ENCODE peak calls at places on chromosomes 1 and 21, in ten cellular contexts. X is neural progenitor cell, T is GM20000, A is left lung, N is foreskin fibroblast, D is HepG2, J is endodermal cell, O is MM.1S, H is thyroid gland, K is fibroblast of lung. M is an unnamed sample.

GRCh38 chr1:37475380-37476086 is 1.2 kb downstream of the ZC3H12A start:
- DNase-seq in H (no peak), N (no peak), X (no peak), A (peak; percentile 34), K (no peak), T (no peak), J (no peak), O (no peak), D (no peak), M (no peak)

GRCh38 chr1:90718411-90719320 is 1.6 kb upstream of the BARHL2 start:
- DNase-seq in J (peak; percentile 85), K (no peak), D (no peak), X (peak; percentile 76), A (no peak), O (no peak), N (no peak), H (no peak), T (peak; percentile 36), M (peak; percentile 44)

GRCh38 chr1:229005556-229005955 is 265.4 kb upstream of the RAB4A start:
- DNase-seq in H (no peak), D (no peak), J (no peak), A (no peak), K (no peak), X (no peak), N (no peak), O (no peak), T (no peak), M (no peak)

GRCh38 chr1:80632284-80632683 is 1168.5 kb upstream of the ADGRL2 start:
- DNase-seq in D (no peak), K (no peak), T (no peak), O (no peak), J (no peak), A (no peak), N (no peak), X (no peak), H (no peak), M (no peak)

GRCh38 chr1:91245437-91245836 is 159.2 kb downstream of the HFM1 start:
- DNase-seq in O (no peak), D (no peak), X (peak; percentile 16), J (no peak), N (no peak), A (no peak), T (no peak), H (no peak), K (no peak), M (no peak)

GRCh38 chr1:203038891-203039608 is 12.8 kb downstream of the PPFIA4 start:
- DNase-seq in J (peak; percentile 93), N (peak; percentile 53), O (peak; percentile 84), H (peak; percentile 71), X (peak; percentile 83), K (peak; percentile 67), D (peak; percentile 34), T (peak; percentile 77), A (peak; percentile 72), M (peak; percentile 79)

GRCh38 chr1:145782166-145783099 is 41.5 kb downstream of the RNF115 start:
- DNase-seq in T (no peak), A (no peak), H (no peak), N (peak; percentile 83), J (no peak), X (no peak), O (no peak), K (peak; percentile 91), D (peak; percentile 69), M (no peak)

GRCh38 chr1:100924212-100924611 is 28.3 kb downstream of the SLC30A7 start:
- DNase-seq in O (no peak), J (no peak), K (peak; percentile 12), X (no peak), N (peak; percentile 22), D (no peak), T (no peak), H (no peak), A (no peak), M (no peak)

GRCh38 chr21:37862536-37862935 is 53.7 kb downstream of the KCNJ6 start:
- DNase-seq in T (peak; percentile 49), H (no peak), A (no peak), D (no peak), O (no peak), N (no peak), J (peak; percentile 57), K (peak; percentile 54), X (peak; percentile 65), M (no peak)

GRCh38 chr1:236301080-236301957 is 19.6 kb upstream of the ERO1B start:
- DNase-seq in D (no peak), X (no peak), J (no peak), K (no peak), T (no peak), O (no peak), A (no peak), H (peak; percentile 76), N (no peak), M (no peak)

DNA sequence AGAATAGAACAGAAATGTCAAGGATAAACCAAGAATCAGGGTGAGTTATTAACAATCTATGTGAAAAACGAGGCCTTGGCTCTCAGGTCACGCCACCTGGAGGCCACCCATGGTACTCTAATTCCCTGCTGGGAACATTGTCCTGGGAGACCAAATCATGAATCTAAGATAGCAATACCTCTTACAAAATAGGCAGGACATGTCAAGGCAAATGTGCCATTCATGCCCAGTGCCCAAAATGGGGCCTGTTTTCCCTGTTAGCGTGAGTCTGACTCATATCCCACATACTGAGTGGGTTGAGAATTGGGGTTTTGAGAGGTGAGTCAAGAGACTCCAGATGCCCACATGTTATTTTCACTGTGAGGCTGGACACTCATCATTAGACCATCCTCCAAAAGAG is 380.8 kb downstream of the HHIPL2 start:
- DNase-seq in O (no peak), T (peak; percentile 27), H (peak; percentile 45), A (no peak), K (peak; percentile 70), X (peak; percentile 46), J (peak; percentile 87), N (peak; percentile 98), D (no peak), M (peak; percentile 51)
- TF ChIP-seq CTCF in O (peak; percentile 66), T (peak; percentile 73), H (no peak), A (peak; percentile 64), K (peak; percentile 50), X (peak; percentile 66), J (peak; percentile 89), N (peak; percentile 62), D (peak; percentile 48), M (peak; percentile 55)

GRCh38 chr1:162757476-162757875 is 33.0 kb upstream of the HSD17B7 start:
- DNase-seq in D (no peak), H (no peak), N (no peak), T (no peak), K (no peak), J (no peak), O (no peak), X (no peak), A (no peak), M (no peak)

GRCh38 chr1:162753998-162754585 is 36.4 kb upstream of the HSD17B7 start:
- DNase-seq in X (no peak), J (no peak), K (no peak), T (no peak), O (no peak), H (no peak), A (no peak), D (no peak), N (peak; percentile 21), M (no peak)

GRCh38 chr1:162755306-162755705 is 35.2 kb upstream of the HSD17B7 start:
- DNase-seq in J (no peak), D (no peak), O (no peak), K (no peak), A (no peak), H (no peak), X (no peak), N (peak; percentile 16), T (no peak), M (no peak)

GRCh38 chr1:162753001-162753658 is 37.4 kb upstream of the HSD17B7 start:
- DNase-seq in D (peak; percentile 68), O (no peak), H (no peak), A (no peak), J (no peak), N (no peak), K (no peak), T (no peak), X (no peak), M (no peak)

GRCh38 chr1:162756523-162756922 is 34.0 kb upstream of the HSD17B7 start:
- DNase-seq in T (no peak), H (no peak), D (no peak), K (no peak), N (peak; percentile 45), A (no peak), X (no peak), J (no peak), O (no peak), M (no peak)
- TF ChIP-seq CTCF in T (no peak), H (no peak), D (peak; percentile 47), K (no peak), N (no peak), A (no peak), X (no peak), J (peak; percentile 53), O (no peak), M (no peak)

GRCh38 chr1:43274804-43275180 is 5.0 kb downstream of the TMEM125 start:
- DNase-seq in H (no peak), A (no peak), K (no peak), T (no peak), O (no peak), X (no peak), D (no peak), N (no peak), J (peak; percentile 18), M (no peak)
- TF ChIP-seq CTCF in H (no peak), A (no peak), K (no peak), T (no peak), O (no peak), X (no peak), D (no peak), N (no peak), J (no peak), M (no peak)

GRCh38 chr1:206005234-206005633 is 2.0 kb upstream of the RAB7B start:
- DNase-seq in N (no peak), X (no peak), T (no peak), O (no peak), K (no peak), H (no peak), A (no peak), J (peak; percentile 24), D (no peak), M (no peak)
- TF ChIP-seq CTCF in N (no peak), X (no peak), T (no peak), O (no peak), K (no peak), H (no peak), A (no peak), J (no peak), D (no peak), M (no peak)

GRCh38 chr1:245860681-245861552 is 646.2 kb downstream of the SMYD3 start:
- DNase-seq in H (no peak), K (peak; percentile 66), N (peak; percentile 51), D (no peak), A (no peak), J (no peak), T (no peak), X (no peak), O (no peak), M (no peak)
- TF ChIP-seq CTCF in H (no peak), K (peak; percentile 8), N (no peak), D (no peak), A (no peak), J (no peak), T (no peak), X (no peak), O (no peak), M (no peak)

GRCh38 chr1:84504580-84505021 is 1.6 kb upstream of the SPATA1 start:
- DNase-seq in H (no peak), D (no peak), J (no peak), O (no peak), K (peak; percentile 68), A (no peak), T (no peak), N (peak; percentile 59), X (peak; percentile 12), M (no peak)
- TF ChIP-seq CTCF in H (no peak), D (no peak), J (peak; percentile 16), O (no peak), K (peak; percentile 24), A (no peak), T (no peak), N (peak; percentile 3), X (no peak), M (no peak)

M was measured in nephron progenitor cell.